ENCODE peak calls at places on chromosomes 5 and 9, in ten cellular contexts. One of them, this sample, is unnamed.

GRCh38 chr9:22528485-22528884 is 81.9 kb downstream of the DMRTA1 start:
- DNase-seq in caudate nucleus: no peak
- DNase-seq in tibial artery: no peak
- DNase-seq in ascending aorta: no peak
- DNase-seq in GM23248: peak
- DNase-seq in A549: peak
- DNase-seq in transverse colon: no peak
- DNase-seq in iPS DF 6.9: no peak
- DNase-seq in right cardiac atrium: no peak
- DNase-seq in H1: no peak
- DNase-seq in this sample: no peak

GRCh38 chr9:106479679-106480078 is 383.3 kb upstream of the ZNF462 start:
- DNase-seq in caudate nucleus: no peak
- DNase-seq in tibial artery: no peak
- DNase-seq in ascending aorta: no peak
- DNase-seq in GM23248: peak
- DNase-seq in A549: no peak
- DNase-seq in transverse colon: no peak
- DNase-seq in iPS DF 6.9: no peak
- DNase-seq in right cardiac atrium: no peak
- DNase-seq in H1: no peak
- DNase-seq in this sample: peak

GRCh38 chr5:57804007-57804444 is 321.4 kb upstream of the ACTBL2 start:
- DNase-seq in caudate nucleus: no peak
- DNase-seq in tibial artery: no peak
- DNase-seq in ascending aorta: no peak
- DNase-seq in GM23248: peak
- DNase-seq in A549: no peak
- DNase-seq in transverse colon: no peak
- DNase-seq in iPS DF 6.9: no peak
- DNase-seq in right cardiac atrium: no peak
- DNase-seq in H1: no peak
- DNase-seq in this sample: no peak

GRCh38 chr5:16461782-16462181 is 3.8 kb downstream of the ZNF622 start:
- DNase-seq in caudate nucleus: no peak
- DNase-seq in tibial artery: no peak
- DNase-seq in ascending aorta: no peak
- DNase-seq in GM23248: peak
- DNase-seq in A549: no peak
- DNase-seq in transverse colon: no peak
- DNase-seq in iPS DF 6.9: no peak
- DNase-seq in right cardiac atrium: no peak
- DNase-seq in H1: no peak
- DNase-seq in this sample: no peak

GRCh38 chr5:57889558-57889957 is 406.9 kb upstream of the ACTBL2 start:
- DNase-seq in caudate nucleus: no peak
- DNase-seq in tibial artery: no peak
- DNase-seq in ascending aorta: no peak
- DNase-seq in GM23248: peak
- DNase-seq in A549: peak
- DNase-seq in transverse colon: peak
- DNase-seq in iPS DF 6.9: no peak
- DNase-seq in right cardiac atrium: no peak
- DNase-seq in H1: no peak
- DNase-seq in this sample: peak

GRCh38 chr9:96491079-96491879 is 41.3 kb downstream of the HABP4 start:
- DNase-seq in caudate nucleus: no peak
- DNase-seq in tibial artery: no peak
- DNase-seq in ascending aorta: no peak
- DNase-seq in GM23248: no peak
- DNase-seq in A549: no peak
- DNase-seq in transverse colon: no peak
- DNase-seq in iPS DF 6.9: no peak
- DNase-seq in right cardiac atrium: no peak
- DNase-seq in H1: no peak
- DNase-seq in this sample: no peak

GRCh38 chr5:138448481-138449398 is 9.9 kb downstream of the REEP2 start:
- DNase-seq in caudate nucleus: peak
- DNase-seq in tibial artery: peak
- DNase-seq in ascending aorta: no peak
- DNase-seq in GM23248: peak
- DNase-seq in A549: peak
- DNase-seq in transverse colon: no peak
- DNase-seq in iPS DF 6.9: no peak
- DNase-seq in right cardiac atrium: no peak
- DNase-seq in H1: no peak
- DNase-seq in this sample: no peak

GRCh38 chr9:115167175-115167574 is 49.2 kb upstream of the TNC start:
- DNase-seq in caudate nucleus: no peak
- DNase-seq in tibial artery: no peak
- DNase-seq in ascending aorta: no peak
- DNase-seq in GM23248: peak
- DNase-seq in A549: no peak
- DNase-seq in transverse colon: no peak
- DNase-seq in iPS DF 6.9: no peak
- DNase-seq in right cardiac atrium: no peak
- DNase-seq in H1: no peak
- DNase-seq in this sample: no peak

GRCh38 chr5:142211918-142212317 is 103.3 kb downstream of the NDFIP1 start:
- DNase-seq in caudate nucleus: no peak
- DNase-seq in tibial artery: no peak
- DNase-seq in ascending aorta: no peak
- DNase-seq in GM23248: no peak
- DNase-seq in A549: no peak
- DNase-seq in transverse colon: no peak
- DNase-seq in iPS DF 6.9: no peak
- DNase-seq in right cardiac atrium: no peak
- DNase-seq in H1: no peak
- DNase-seq in this sample: no peak

GRCh38 chr5:142211013-142211412 is 102.4 kb downstream of the NDFIP1 start:
- DNase-seq in caudate nucleus: no peak
- DNase-seq in tibial artery: no peak
- DNase-seq in ascending aorta: no peak
- DNase-seq in GM23248: no peak
- DNase-seq in A549: no peak
- DNase-seq in transverse colon: no peak
- DNase-seq in iPS DF 6.9: no peak
- DNase-seq in right cardiac atrium: no peak
- DNase-seq in H1: no peak
- DNase-seq in this sample: no peak

GRCh38 chr5:142213077-142213476 is 104.5 kb downstream of the NDFIP1 start:
- DNase-seq in caudate nucleus: no peak
- DNase-seq in tibial artery: no peak
- DNase-seq in ascending aorta: no peak
- DNase-seq in GM23248: no peak
- DNase-seq in A549: no peak
- DNase-seq in transverse colon: no peak
- DNase-seq in iPS DF 6.9: no peak
- DNase-seq in right cardiac atrium: no peak
- DNase-seq in H1: no peak
- DNase-seq in this sample: no peak

GRCh38 chr5:142219146-142219545 is 105.7 kb downstream of the SPRY4 start:
- DNase-seq in caudate nucleus: no peak
- DNase-seq in tibial artery: no peak
- DNase-seq in ascending aorta: no peak
- DNase-seq in GM23248: no peak
- DNase-seq in A549: no peak
- DNase-seq in transverse colon: no peak
- DNase-seq in iPS DF 6.9: no peak
- DNase-seq in right cardiac atrium: no peak
- DNase-seq in H1: no peak
- DNase-seq in this sample: no peak

GRCh38 chr5:142215915-142216681 is 107.5 kb downstream of the NDFIP1 start:
- DNase-seq in caudate nucleus: peak
- DNase-seq in tibial artery: peak
- DNase-seq in ascending aorta: peak
- DNase-seq in GM23248: peak
- DNase-seq in A549: peak
- DNase-seq in transverse colon: peak
- DNase-seq in iPS DF 6.9: no peak
- DNase-seq in right cardiac atrium: peak
- DNase-seq in H1: no peak
- DNase-seq in this sample: peak
- H3K27ac ChIP-seq in caudate nucleus: no peak
- H3K27ac ChIP-seq in tibial artery: peak
- H3K27ac ChIP-seq in ascending aorta: peak
- H3K27ac ChIP-seq in GM23248: peak
- H3K27ac ChIP-seq in A549: peak
- H3K27ac ChIP-seq in transverse colon: peak
- H3K27ac ChIP-seq in iPS DF 6.9: no peak
- H3K27ac ChIP-seq in right cardiac atrium: peak
- H3K27ac ChIP-seq in H1: no peak
- H3K27ac ChIP-seq in this sample: peak

DNA sequence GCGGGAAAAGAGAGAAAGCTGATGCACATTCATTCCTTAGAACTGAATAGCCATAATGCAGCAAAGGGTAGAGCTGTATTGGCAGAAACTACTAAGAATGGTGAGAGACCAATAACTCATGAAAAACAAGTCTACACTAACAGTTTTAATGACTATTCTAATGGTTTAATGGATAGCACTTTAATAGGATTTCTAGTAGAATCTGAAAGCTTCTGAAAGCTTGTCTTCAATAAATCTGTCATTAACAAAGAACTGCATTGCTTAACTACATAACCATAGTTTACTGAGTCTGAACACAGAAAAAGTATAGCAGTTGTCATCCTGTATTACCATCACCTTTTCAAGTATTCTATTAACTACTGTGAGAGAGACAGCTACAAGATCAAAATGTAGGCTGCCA is 617.8 kb upstream of the DMAC1 start:
- DNase-seq in caudate nucleus: no peak
- DNase-seq in tibial artery: no peak
- DNase-seq in ascending aorta: no peak
- DNase-seq in GM23248: no peak
- DNase-seq in A549: no peak
- DNase-seq in transverse colon: no peak
- DNase-seq in iPS DF 6.9: no peak
- DNase-seq in right cardiac atrium: no peak
- DNase-seq in H1: no peak
- DNase-seq in this sample: no peak
- H3K27ac ChIP-seq in caudate nucleus: no peak
- H3K27ac ChIP-seq in tibial artery: no peak
- H3K27ac ChIP-seq in ascending aorta: no peak
- H3K27ac ChIP-seq in GM23248: no peak
- H3K27ac ChIP-seq in A549: no peak
- H3K27ac ChIP-seq in transverse colon: no peak
- H3K27ac ChIP-seq in iPS DF 6.9: no peak
- H3K27ac ChIP-seq in right cardiac atrium: no peak
- H3K27ac ChIP-seq in H1: no peak
- H3K27ac ChIP-seq in this sample: no peak

GRCh38 chr9:134936021-134936761 is 18.5 kb upstream of the FCN1 start:
- DNase-seq in caudate nucleus: no peak
- DNase-seq in tibial artery: no peak
- DNase-seq in ascending aorta: no peak
- DNase-seq in GM23248: no peak
- DNase-seq in A549: no peak
- DNase-seq in transverse colon: no peak
- DNase-seq in iPS DF 6.9: no peak
- DNase-seq in right cardiac atrium: peak
- DNase-seq in H1: no peak
- DNase-seq in this sample: no peak

GRCh38 chr9:134933076-134933659 is 15.5 kb upstream of the FCN1 start:
- DNase-seq in caudate nucleus: no peak
- DNase-seq in tibial artery: no peak
- DNase-seq in ascending aorta: no peak
- DNase-seq in GM23248: no peak
- DNase-seq in A549: no peak
- DNase-seq in transverse colon: no peak
- DNase-seq in iPS DF 6.9: no peak
- DNase-seq in right cardiac atrium: peak
- DNase-seq in H1: no peak
- DNase-seq in this sample: no peak

GRCh38 chr9:134936762-134937555 is 19.2 kb upstream of the FCN1 start:
- DNase-seq in caudate nucleus: no peak
- DNase-seq in tibial artery: no peak
- DNase-seq in ascending aorta: no peak
- DNase-seq in GM23248: no peak
- DNase-seq in A549: no peak
- DNase-seq in transverse colon: peak
- DNase-seq in iPS DF 6.9: no peak
- DNase-seq in right cardiac atrium: peak
- DNase-seq in H1: no peak
- DNase-seq in this sample: no peak

GRCh38 chr9:134937566-134938345 is 20.0 kb upstream of the FCN1 start:
- DNase-seq in caudate nucleus: no peak
- DNase-seq in tibial artery: no peak
- DNase-seq in ascending aorta: no peak
- DNase-seq in GM23248: no peak
- DNase-seq in A549: no peak
- DNase-seq in transverse colon: no peak
- DNase-seq in iPS DF 6.9: no peak
- DNase-seq in right cardiac atrium: peak
- DNase-seq in H1: no peak
- DNase-seq in this sample: no peak

DNA sequence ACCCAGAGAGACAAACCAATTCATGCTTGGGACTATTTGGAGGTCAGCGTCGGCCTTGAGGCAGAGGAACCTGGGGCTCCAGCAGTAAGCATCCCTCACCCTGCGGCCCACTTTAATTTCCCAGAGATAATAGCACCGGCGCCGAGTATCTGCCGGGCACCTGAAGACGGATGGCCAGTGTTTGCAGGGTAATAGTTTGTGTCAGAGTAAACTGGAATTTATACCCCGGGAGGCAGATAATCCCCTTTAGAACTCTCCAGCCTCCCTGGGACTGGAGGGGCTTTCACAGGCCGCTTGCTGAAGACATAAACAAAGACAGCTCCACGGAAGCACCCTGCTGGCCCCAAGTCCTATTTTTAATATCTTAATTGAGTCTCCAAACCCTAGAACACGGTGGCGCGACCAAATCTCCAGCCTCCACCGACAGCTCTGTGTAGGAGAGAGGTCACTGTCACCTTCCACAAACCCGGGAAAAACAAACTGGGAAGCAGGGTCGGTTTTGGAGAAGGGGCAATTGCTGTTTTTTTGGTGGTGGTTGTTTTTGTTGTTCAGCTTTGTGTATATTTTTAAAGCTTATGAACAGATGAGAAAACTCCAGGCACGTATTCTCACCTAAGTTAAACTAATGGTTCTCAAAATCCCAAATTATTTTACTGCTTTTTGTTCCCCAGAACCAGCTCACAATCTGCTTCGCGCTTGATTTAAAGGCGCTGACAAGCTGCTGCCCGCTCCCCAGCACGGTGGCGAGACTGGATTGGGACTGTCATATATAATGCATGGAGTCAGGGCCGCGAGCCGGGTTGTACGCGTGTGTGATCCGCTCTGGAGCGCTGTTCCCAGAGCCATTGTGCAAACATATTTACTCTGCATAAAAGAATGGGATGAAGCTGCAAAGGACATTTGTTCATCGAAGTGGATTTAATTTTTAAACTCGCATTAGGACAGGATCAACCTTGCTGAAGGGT is 17.6 kb upstream of the FCN1 start:
- DNase-seq in caudate nucleus: no peak
- DNase-seq in tibial artery: no peak
- DNase-seq in ascending aorta: no peak
- DNase-seq in GM23248: no peak
- DNase-seq in A549: no peak
- DNase-seq in transverse colon: no peak
- DNase-seq in iPS DF 6.9: no peak
- DNase-seq in right cardiac atrium: peak
- DNase-seq in H1: no peak
- DNase-seq in this sample: no peak
- H3K27ac ChIP-seq in caudate nucleus: no peak
- H3K27ac ChIP-seq in tibial artery: no peak
- H3K27ac ChIP-seq in ascending aorta: no peak
- H3K27ac ChIP-seq in GM23248: no peak
- H3K27ac ChIP-seq in A549: no peak
- H3K27ac ChIP-seq in transverse colon: no peak
- H3K27ac ChIP-seq in iPS DF 6.9: no peak
- H3K27ac ChIP-seq in right cardiac atrium: no peak
- H3K27ac ChIP-seq in H1: no peak
- H3K27ac ChIP-seq in this sample: no peak

DNA sequence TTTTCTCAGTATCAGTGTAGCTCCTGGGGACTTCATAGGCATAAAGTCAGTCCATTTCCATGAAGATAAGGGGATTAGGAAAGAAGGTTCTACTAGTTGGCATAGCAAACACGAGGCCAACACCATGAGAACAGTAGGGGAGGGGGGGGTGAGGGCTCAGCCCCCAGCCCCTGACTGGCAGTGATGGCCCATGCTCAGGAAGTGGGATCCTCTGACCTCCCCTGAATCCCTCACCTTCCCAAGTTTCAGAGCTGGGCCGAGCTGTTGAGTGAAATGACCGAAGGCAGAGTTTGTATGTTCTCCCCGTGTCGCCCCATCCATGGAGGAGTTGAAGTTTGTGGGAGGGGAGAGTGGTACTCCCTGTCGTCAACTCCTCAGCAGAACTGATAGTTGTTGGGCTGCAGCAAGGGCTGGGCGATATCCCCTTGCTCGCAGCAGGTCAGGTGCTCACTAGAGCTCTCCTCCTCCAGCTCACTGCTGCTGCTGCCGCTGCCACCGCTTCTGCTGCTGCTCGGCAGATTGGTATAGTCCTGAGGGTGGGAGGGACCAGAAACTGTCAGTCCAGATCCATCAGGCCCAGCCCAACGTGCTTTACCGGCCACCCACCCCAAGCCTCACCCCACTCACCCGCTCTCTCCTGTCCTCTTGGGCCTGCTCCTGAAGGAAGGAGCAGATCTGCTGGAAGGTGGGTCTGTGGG is 32.5 kb downstream of the CSF1R start:
- DNase-seq in caudate nucleus: no peak
- DNase-seq in tibial artery: no peak
- DNase-seq in ascending aorta: no peak
- DNase-seq in GM23248: no peak
- DNase-seq in A549: no peak
- DNase-seq in transverse colon: no peak
- DNase-seq in iPS DF 6.9: no peak
- DNase-seq in right cardiac atrium: no peak
- DNase-seq in H1: no peak
- DNase-seq in this sample: no peak
- H3K27ac ChIP-seq in caudate nucleus: no peak
- H3K27ac ChIP-seq in tibial artery: no peak
- H3K27ac ChIP-seq in ascending aorta: no peak
- H3K27ac ChIP-seq in GM23248: peak
- H3K27ac ChIP-seq in A549: no peak
- H3K27ac ChIP-seq in transverse colon: no peak
- H3K27ac ChIP-seq in iPS DF 6.9: no peak
- H3K27ac ChIP-seq in right cardiac atrium: no peak
- H3K27ac ChIP-seq in H1: no peak
- H3K27ac ChIP-seq in this sample: no peak

This sample was measured in epithelial cell of prostate.